ENCODE peak calls at places on chromosomes 1 and 21, in six cellular contexts. One of them, this sample, is unnamed.
A peak's percentile ranks its signal among the peaks of the same experiment; 100 is the strongest.

GRCh38 chr1:167342846-167343245 is 122.2 kb downstream of the POU2F1 start:
- DNase-seq in T-helper 1 cell: no peak
- DNase-seq in ELR: peak; percentile 8
- DNase-seq in activated naive CD4-positive, alpha-beta T cell: no peak
- DNase-seq in C1 segment of cervical spinal cord: no peak
- DNase-seq in NCI-H524: peak; percentile 35
- DNase-seq in this sample: no peak

GRCh38 chr1:178464141-178464540 is 32.6 kb downstream of the CLEC20A start:
- DNase-seq in C1 segment of cervical spinal cord: no peak
- DNase-seq in T-helper 1 cell: no peak
- DNase-seq in ELR: no peak
- DNase-seq in NCI-H524: no peak
- DNase-seq in activated naive CD4-positive, alpha-beta T cell: no peak
- DNase-seq in this sample: no peak

GRCh38 chr1:94716966-94717365 is 103.2 kb upstream of the SLC44A3 start:
- DNase-seq in ELR: no peak
- DNase-seq in C1 segment of cervical spinal cord: no peak
- DNase-seq in activated naive CD4-positive, alpha-beta T cell: no peak
- DNase-seq in NCI-H524: no peak
- DNase-seq in T-helper 1 cell: no peak
- DNase-seq in this sample: no peak

GRCh38 chr1:235417101-235417697 is 50.0 kb downstream of the TBCE start:
- DNase-seq in C1 segment of cervical spinal cord: peak; percentile 63
- DNase-seq in T-helper 1 cell: peak; percentile 41
- DNase-seq in activated naive CD4-positive, alpha-beta T cell: peak; percentile 11
- DNase-seq in NCI-H524: peak; percentile 52
- DNase-seq in ELR: peak; percentile 77
- DNase-seq in this sample: peak; percentile 40

GRCh38 chr1:222127096-222127495 is 385.2 kb upstream of the DUSP10 start:
- DNase-seq in activated naive CD4-positive, alpha-beta T cell: no peak
- DNase-seq in NCI-H524: no peak
- DNase-seq in T-helper 1 cell: no peak
- DNase-seq in C1 segment of cervical spinal cord: no peak
- DNase-seq in ELR: no peak
- DNase-seq in this sample: no peak

GRCh38 chr1:8351693-8352470 is 34.0 kb downstream of the SLC45A1 start:
- DNase-seq in ELR: peak; percentile 44
- DNase-seq in C1 segment of cervical spinal cord: no peak
- DNase-seq in NCI-H524: peak; percentile 48
- DNase-seq in T-helper 1 cell: no peak
- DNase-seq in activated naive CD4-positive, alpha-beta T cell: no peak
- DNase-seq in this sample: no peak

GRCh38 chr1:95071539-95071938 is 1.2 kb downstream of the ALG14 start:
- DNase-seq in T-helper 1 cell: no peak
- DNase-seq in ELR: no peak
- DNase-seq in C1 segment of cervical spinal cord: no peak
- DNase-seq in activated naive CD4-positive, alpha-beta T cell: no peak
- DNase-seq in NCI-H524: no peak
- DNase-seq in this sample: no peak

GRCh38 chr1:25695991-25696330 is 79.4 kb downstream of the MAN1C1 start:
- DNase-seq in T-helper 1 cell: no peak
- DNase-seq in NCI-H524: no peak
- DNase-seq in C1 segment of cervical spinal cord: no peak
- DNase-seq in ELR: peak; percentile 93
- DNase-seq in activated naive CD4-positive, alpha-beta T cell: no peak
- DNase-seq in this sample: no peak

GRCh38 chr1:228236744-228237143 is 28.9 kb downstream of the OBSCN start:
- DNase-seq in NCI-H524: peak; percentile 23
- DNase-seq in ELR: peak; percentile 74
- DNase-seq in C1 segment of cervical spinal cord: no peak
- DNase-seq in activated naive CD4-positive, alpha-beta T cell: no peak
- DNase-seq in T-helper 1 cell: no peak
- DNase-seq in this sample: no peak

GRCh38 chr1:76330993-76331603 is 256.6 kb downstream of the ST6GALNAC3 start:
- DNase-seq in NCI-H524: peak; percentile 68
- DNase-seq in activated naive CD4-positive, alpha-beta T cell: no peak
- DNase-seq in T-helper 1 cell: no peak
- DNase-seq in C1 segment of cervical spinal cord: no peak
- DNase-seq in ELR: peak; percentile 69
- DNase-seq in this sample: peak; percentile 20

GRCh38 chr1:230279583-230279945 is 146.6 kb downstream of the PGBD5 start:
- DNase-seq in activated naive CD4-positive, alpha-beta T cell: no peak
- DNase-seq in ELR: no peak
- DNase-seq in C1 segment of cervical spinal cord: no peak
- DNase-seq in T-helper 1 cell: no peak
- DNase-seq in NCI-H524: no peak
- DNase-seq in this sample: no peak

GRCh38 chr1:22500058-22500457 is 48.4 kb downstream of the ZBTB40 start:
- DNase-seq in activated naive CD4-positive, alpha-beta T cell: no peak
- DNase-seq in T-helper 1 cell: no peak
- DNase-seq in NCI-H524: no peak
- DNase-seq in C1 segment of cervical spinal cord: no peak
- DNase-seq in ELR: peak; percentile 2
- DNase-seq in this sample: no peak

GRCh38 chr1:28144203-28145135 is 32.0 kb downstream of the PTAFR start:
- DNase-seq in activated naive CD4-positive, alpha-beta T cell: no peak
- DNase-seq in T-helper 1 cell: no peak
- DNase-seq in NCI-H524: no peak
- DNase-seq in C1 segment of cervical spinal cord: no peak
- DNase-seq in ELR: peak; percentile 86
- DNase-seq in this sample: no peak

GRCh38 chr1:223731076-223731770 is 18.9 kb downstream of the CAPN2 start:
- DNase-seq in ELR: peak; percentile 76
- DNase-seq in activated naive CD4-positive, alpha-beta T cell: no peak
- DNase-seq in T-helper 1 cell: no peak
- DNase-seq in C1 segment of cervical spinal cord: peak; percentile 59
- DNase-seq in NCI-H524: no peak
- DNase-seq in this sample: no peak

GRCh38 chr1:155940993-155941844 is at the start of gene RXFP4:
- DNase-seq in activated naive CD4-positive, alpha-beta T cell: no peak
- DNase-seq in NCI-H524: no peak
- DNase-seq in T-helper 1 cell: no peak
- DNase-seq in C1 segment of cervical spinal cord: no peak
- DNase-seq in ELR: peak; percentile 30
- DNase-seq in this sample: no peak

GRCh38 chr1:117657031-117657430 is 51.2 kb downstream of the TENT5C start:
- DNase-seq in NCI-H524: no peak
- DNase-seq in C1 segment of cervical spinal cord: no peak
- DNase-seq in activated naive CD4-positive, alpha-beta T cell: no peak
- DNase-seq in T-helper 1 cell: no peak
- DNase-seq in ELR: peak; percentile 81
- DNase-seq in this sample: no peak

GRCh38 chr1:10714337-10715114 is 81.9 kb downstream of the CASZ1 start:
- DNase-seq in activated naive CD4-positive, alpha-beta T cell: no peak
- DNase-seq in C1 segment of cervical spinal cord: no peak
- DNase-seq in NCI-H524: no peak
- DNase-seq in T-helper 1 cell: no peak
- DNase-seq in ELR: no peak
- DNase-seq in this sample: no peak

GRCh38 chr1:178282949-178283367 is 189.1 kb downstream of the RASAL2 start:
- DNase-seq in ELR: peak; percentile 79
- DNase-seq in T-helper 1 cell: no peak
- DNase-seq in activated naive CD4-positive, alpha-beta T cell: no peak
- DNase-seq in C1 segment of cervical spinal cord: no peak
- DNase-seq in NCI-H524: no peak
- DNase-seq in this sample: no peak

GRCh38 chr1:110565565-110565964 is 40.6 kb downstream of the KCNA2 start:
- DNase-seq in C1 segment of cervical spinal cord: no peak
- DNase-seq in ELR: no peak
- DNase-seq in activated naive CD4-positive, alpha-beta T cell: no peak
- DNase-seq in NCI-H524: no peak
- DNase-seq in T-helper 1 cell: no peak
- DNase-seq in this sample: no peak

GRCh38 chr1:211825990-211826389 is 4.6 kb downstream of the LPGAT1 start:
- DNase-seq in T-helper 1 cell: no peak
- DNase-seq in NCI-H524: no peak
- DNase-seq in C1 segment of cervical spinal cord: no peak
- DNase-seq in ELR: peak; percentile 82
- DNase-seq in activated naive CD4-positive, alpha-beta T cell: no peak
- DNase-seq in this sample: no peak

GRCh38 chr21:44900559-44901251 is 20.0 kb downstream of the ITGB2 start:
- DNase-seq in ELR: no peak
- DNase-seq in C1 segment of cervical spinal cord: no peak
- DNase-seq in NCI-H524: no peak
- DNase-seq in T-helper 1 cell: no peak
- DNase-seq in activated naive CD4-positive, alpha-beta T cell: no peak
- DNase-seq in this sample: no peak

GRCh38 chr1:228009116-228009827 is 2.5 kb downstream of the WNT3A start:
- DNase-seq in T-helper 1 cell: no peak
- DNase-seq in NCI-H524: no peak
- DNase-seq in ELR: no peak
- DNase-seq in activated naive CD4-positive, alpha-beta T cell: no peak
- DNase-seq in C1 segment of cervical spinal cord: no peak
- DNase-seq in this sample: no peak

GRCh38 chr1:246647113-246647512 is 77.1 kb upstream of the SCCPDH start:
- DNase-seq in C1 segment of cervical spinal cord: peak; percentile 72
- DNase-seq in NCI-H524: peak; percentile 80
- DNase-seq in ELR: peak; percentile 33
- DNase-seq in activated naive CD4-positive, alpha-beta T cell: no peak
- DNase-seq in T-helper 1 cell: no peak
- DNase-seq in this sample: no peak

GRCh38 chr1:155695608-155696007 is 6.7 kb downstream of the DAP3 start:
- DNase-seq in ELR: no peak
- DNase-seq in T-helper 1 cell: no peak
- DNase-seq in C1 segment of cervical spinal cord: no peak
- DNase-seq in activated naive CD4-positive, alpha-beta T cell: no peak
- DNase-seq in NCI-H524: no peak
- DNase-seq in this sample: no peak

GRCh38 chr1:202005958-202006357 is 4.4 kb upstream of the ELF3 start:
- DNase-seq in C1 segment of cervical spinal cord: no peak
- DNase-seq in NCI-H524: no peak
- DNase-seq in ELR: peak; percentile 57
- DNase-seq in activated naive CD4-positive, alpha-beta T cell: no peak
- DNase-seq in T-helper 1 cell: no peak
- DNase-seq in this sample: no peak

This sample was measured in NCI-H1048.